ENCODE peak calls at places on chromosomes 3 and 15, in four cellular contexts. R is neural progenitor cell, H is fibroblast of lung, T is astrocyte. Z is an unnamed sample. For H4K20me1, the result is how much of the 10 kb centered on the place peaks cover.

GRCh38 chr3:126961791-126962461 is 21.0 kb upstream of the PLXNA1 start:
- DNase-seq in R (no peak), H (no peak), T (no peak), Z (no peak)

GRCh38 chr3:124119056-124119721 is 127.3 kb upstream of the ROPN1 start:
- DNase-seq in R (no peak), H (peak), T (peak), Z (no peak)

GRCh38 chr3:129182390-129183180 is 1.1 kb downstream of the CNBP start:
- DNase-seq in R (peak), H (peak), T (peak), Z (no peak)

GRCh38 chr3:48651763-48652162 is 10.9 kb downstream of the CELSR3 start:
- DNase-seq in R (no peak), H (no peak), T (no peak), Z (no peak)

GRCh38 chr3:193342551-193342950 is 36.0 kb downstream of the ATP13A5 start:
- DNase-seq in R (no peak), H (peak), T (peak), Z (no peak)

GRCh38 chr3:32706348-32707025 is 21.5 kb downstream of the CNOT10 start:
- DNase-seq in R (no peak), H (peak), T (peak), Z (no peak)

GRCh38 chr3:186886202-186886820 is 43.8 kb downstream of the ADIPOQ start:
- DNase-seq in R (no peak), H (no peak), T (no peak), Z (no peak)

GRCh38 chr3:106635271-106635670 is 742.0 kb upstream of the CCDC54 start:
- DNase-seq in R (no peak), H (peak), T (peak), Z (no peak)

GRCh38 chr15:22988811-22989210 is 8.6 kb upstream of the CYFIP1 start:
- DNase-seq in R (no peak), H (no peak), T (no peak), Z (no peak)

GRCh38 chr15:91887921-91888373 is 34.4 kb downstream of the SLCO3A1 start:
- DNase-seq in R (no peak), H (peak), T (peak), Z (no peak)

GRCh38 chr3:16464499-16465150 is 48.9 kb downstream of the RFTN1 start:
- DNase-seq in R (no peak), H (peak), T (peak), Z (no peak)

GRCh38 chr3:133426721-133427120 is 26.9 kb downstream of the BFSP2 start:
- DNase-seq in R (no peak), H (peak), T (peak), Z (no peak)

GRCh38 chr3:40705663-40706062 is 180.9 kb downstream of the ZNF621 start:
- DNase-seq in R (no peak), H (no peak), T (no peak), Z (no peak)

GRCh38 chr15:66214236-66214635 is 39.3 kb downstream of the MEGF11 start:
- DNase-seq in R (no peak), H (no peak), T (no peak), Z (no peak)

GRCh38 chr15:66221126-66221525 is 32.4 kb downstream of the MEGF11 start:
- DNase-seq in R (no peak), H (peak), T (no peak), Z (no peak)

GRCh38 chr15:66215811-66216210 is 37.7 kb downstream of the MEGF11 start:
- DNase-seq in R (no peak), H (no peak), T (no peak), Z (no peak)

GRCh38 chr15:66220587-66220986 is 33.0 kb downstream of the MEGF11 start:
- DNase-seq in R (no peak), H (no peak), T (no peak), Z (no peak)

GRCh38 chr15:66216806-66217205 is 36.7 kb downstream of the MEGF11 start:
- DNase-seq in R (no peak), H (no peak), T (no peak), Z (no peak)
- H4K20me1 ChIP-seq in R (under half), H (under half), T (under half), Z (under half)

DNA sequence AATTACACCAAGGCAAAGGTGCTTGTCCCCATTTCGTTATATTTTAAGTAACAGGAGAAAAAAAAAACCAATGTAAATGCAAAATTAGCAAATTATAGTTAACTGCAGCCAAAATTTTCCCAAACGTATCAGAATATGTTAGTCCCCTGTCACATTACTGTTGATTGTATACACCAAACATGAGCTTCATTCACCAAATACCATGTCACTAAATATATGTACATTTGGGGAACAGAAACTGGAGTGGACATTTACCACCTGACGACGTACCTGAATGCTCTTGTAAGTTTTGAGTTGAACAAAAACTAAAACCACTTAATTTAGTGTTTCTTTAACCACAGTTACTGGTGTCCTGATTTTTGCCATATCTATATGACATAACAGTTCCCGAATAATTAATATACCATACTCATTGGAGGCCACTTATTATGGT is 3.3 kb upstream of the FOXP1 start:
- DNase-seq in R (no peak), H (no peak), T (no peak), Z (no peak)
- TF ChIP-seq CTCF in R (no peak), H (no peak), T (no peak), Z (no peak)

DNA sequence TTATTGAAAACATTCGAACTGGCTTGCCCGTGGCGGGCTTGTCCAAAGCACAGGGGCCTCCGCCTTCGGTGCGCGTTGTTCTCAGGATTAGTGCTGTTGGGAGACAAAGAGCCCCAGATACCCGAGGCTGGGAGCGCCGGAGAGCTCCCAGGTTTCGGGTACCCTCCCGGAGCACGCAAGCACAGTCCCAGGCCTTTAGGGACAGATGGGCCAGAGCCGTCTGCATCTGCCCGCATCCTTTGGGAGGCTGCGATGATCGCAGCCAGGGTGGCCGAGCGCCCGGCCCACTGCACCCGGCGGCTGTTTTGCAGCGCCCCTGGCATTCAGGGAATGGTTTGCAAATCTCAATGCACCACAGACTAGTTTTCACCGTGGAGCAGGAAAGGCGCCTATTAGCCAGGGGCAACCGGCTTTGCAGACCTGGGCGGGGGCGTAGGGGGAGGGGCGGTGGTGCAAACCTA is 5.0 kb upstream of the FEZF2 start:
- DNase-seq in R (peak), H (no peak), T (no peak), Z (no peak)
- TF ChIP-seq EZH2 in R (peak), H (peak), T (peak), Z (peak)

GRCh38 chr3:72421786-72422185 is 426.5 kb downstream of the SHQ1 start:
- DNase-seq in R (no peak), H (no peak), T (no peak), Z (no peak)

GRCh38 chr3:72418149-72418686 is 430.0 kb downstream of the SHQ1 start:
- DNase-seq in R (no peak), H (peak), T (no peak), Z (no peak)

GRCh38 chr3:72414481-72415016 is 433.7 kb downstream of the SHQ1 start:
- DNase-seq in R (no peak), H (no peak), T (no peak), Z (no peak)

GRCh38 chr3:72423643-72424042 is 424.6 kb downstream of the SHQ1 start:
- DNase-seq in R (no peak), H (no peak), T (no peak), Z (no peak)

DNA sequence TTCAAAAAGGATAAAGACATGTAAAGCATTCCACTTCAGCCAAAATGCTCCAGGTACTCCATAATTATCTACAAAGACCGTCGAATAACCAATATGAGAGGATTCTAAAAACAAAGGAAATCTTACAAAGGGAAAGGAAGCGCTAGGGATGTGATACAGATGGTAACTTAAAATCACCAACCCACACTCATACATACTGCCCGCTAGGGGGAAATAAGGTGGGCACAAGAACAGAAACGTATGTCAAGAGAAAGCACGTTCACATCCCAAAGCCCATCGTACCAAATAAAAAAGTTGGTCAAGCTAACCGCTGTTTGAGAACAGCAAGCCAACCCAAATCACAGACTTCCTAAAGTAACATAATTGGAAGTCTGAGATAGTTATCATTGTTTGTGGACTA is 429.4 kb downstream of the SHQ1 start:
- DNase-seq in R (no peak), H (no peak), T (no peak), Z (no peak)
- H4K20me1 ChIP-seq in R (half or more), H (under half), T (half or more), Z (under half)

GRCh38 chr3:140219923-140220452 is 285.0 kb downstream of the CLSTN2 start:
- DNase-seq in R (no peak), H (no peak), T (no peak), Z (no peak)

GRCh38 chr3:140219161-140219745 is 284.3 kb downstream of the CLSTN2 start:
- DNase-seq in R (peak), H (no peak), T (no peak), Z (no peak)

DNA sequence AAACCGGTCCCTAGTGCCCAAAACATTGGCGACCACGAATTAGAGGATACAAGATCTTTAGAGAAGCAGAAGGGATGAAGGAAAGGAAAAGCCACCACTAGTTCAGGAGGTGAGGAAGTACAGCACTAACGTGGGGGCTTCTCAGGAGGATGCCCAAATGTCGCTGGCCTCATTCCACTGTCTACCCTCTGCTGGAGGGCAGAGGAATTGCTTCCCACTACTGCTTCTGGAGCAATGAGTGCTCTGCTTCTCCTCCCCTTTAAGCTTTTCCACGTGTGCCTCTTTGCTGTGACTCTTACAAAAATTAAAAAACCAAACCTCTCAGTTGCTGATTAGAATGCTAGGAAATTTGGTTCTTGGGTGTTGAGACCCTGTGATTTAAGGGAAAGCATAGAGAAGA is 281.3 kb downstream of the CLSTN2 start:
- DNase-seq in R (no peak), H (no peak), T (no peak), Z (peak)
- TF ChIP-seq CTCF in R (no peak), H (peak), T (peak), Z (peak)

DNA sequence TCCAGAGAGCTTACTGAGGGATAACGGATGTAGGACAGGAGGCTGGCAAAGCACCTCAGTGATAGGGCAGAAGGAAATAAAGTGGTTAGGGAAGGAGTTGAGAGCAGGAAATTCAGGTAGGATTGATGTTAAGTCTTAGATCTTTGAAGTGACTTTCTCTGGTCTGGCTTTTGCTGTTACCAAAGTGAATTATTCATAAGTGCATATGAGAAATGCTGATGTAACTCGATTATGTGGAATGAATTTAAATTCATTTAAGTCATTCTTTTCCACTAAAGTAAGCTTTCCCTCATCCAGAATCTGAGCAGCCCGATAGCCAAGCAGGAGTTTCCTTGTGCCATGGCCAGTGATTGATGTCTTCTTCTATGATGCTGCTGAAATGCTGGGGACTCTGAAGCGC is 72.2 kb downstream of the IGF1R start:
- DNase-seq in R (no peak), H (peak), T (peak), Z (no peak)
- TF ChIP-seq EZH2 in R (no peak), H (no peak), T (no peak), Z (no peak)

GRCh38 chr3:12630292-12630691 is 33.6 kb downstream of the RAF1 start:
- DNase-seq in R (no peak), H (no peak), T (no peak), Z (no peak)
- H4K20me1 ChIP-seq in R (half or more), H (under half), T (half or more), Z (under half)

DNA sequence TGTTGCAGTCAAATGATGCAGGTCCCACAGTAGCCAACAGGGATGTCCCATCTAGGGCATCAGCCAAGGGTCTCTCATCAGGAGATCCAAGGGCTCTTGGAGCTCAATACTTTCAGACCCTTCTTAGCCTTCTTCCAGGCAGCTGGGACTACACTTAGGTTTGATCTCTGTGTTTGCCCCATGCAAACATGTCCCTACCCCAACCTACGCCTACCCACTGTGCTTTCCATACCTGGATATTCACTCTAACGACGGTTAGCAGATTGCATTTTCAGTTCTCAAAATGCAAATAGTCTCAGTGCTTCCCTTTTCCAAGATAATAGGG is 837 bp upstream of the CEP70 start:
- DNase-seq in R (no peak), H (no peak), T (no peak), Z (no peak)
- TF ChIP-seq CTCF in R (no peak), H (no peak), T (no peak), Z (no peak)

Z was measured in keratinocyte.